ENCODE peak calls at places on chromosomes 4 and X, in four cellular contexts. O, I, X and A are unnamed samples.

GRCh38 chr4:1583051-1583785 is 100.9 kb downstream of the FAM53A start:
- DNase-seq in X (no peak), O (no peak), I (no peak), A (no peak)

GRCh38 chr4:891747-892146 is 40.4 kb downstream of the GAK start:
- DNase-seq in X (peak; percentile 18), O (no peak), I (no peak), A (no peak)

GRCh38 chrX:71111851-71112468 is 583 bp upstream of the IL2RG start:
- DNase-seq in I (peak; percentile 26), O (no peak), X (no peak), A (peak; percentile 33)

GRCh38 chr4:156718226-156718625 is 253.4 kb downstream of the PDGFC start:
- DNase-seq in X (no peak), I (no peak), O (no peak), A (no peak)

GRCh38 chr4:88964450-88964849 is 92.5 kb downstream of the FAM13A start:
- DNase-seq in X (no peak), O (no peak), I (no peak), A (no peak)

GRCh38 chr4:156419080-156419638 is 465.5 kb upstream of the CTSO start:
- DNase-seq in I (no peak), O (no peak), X (no peak), A (no peak)

GRCh38 chrX:22634081-22634480 is 361.4 kb downstream of the CBLL2 start:
- DNase-seq in O (no peak), I (no peak), X (no peak), A (no peak)

GRCh38 chr4:145536044-145536443 is 54.4 kb downstream of the SMAD1 start:
- DNase-seq in X (no peak), I (no peak), O (no peak), A (no peak)

GRCh38 chr4:41362647-41363383 is 106.1 kb downstream of the UCHL1 start:
- DNase-seq in O (no peak), X (peak; percentile 88), I (no peak), A (no peak)

GRCh38 chrX:40755291-40756249 is 20.2 kb upstream of the MED14 start:
- DNase-seq in X (no peak), I (no peak), O (no peak), A (no peak)

GRCh38 chrX:38036471-38036870 is 30.1 kb downstream of the SYTL5 start:
- DNase-seq in O (no peak), X (no peak), I (no peak), A (no peak)

GRCh38 chr4:119103263-119103662 is 32.4 kb upstream of the MYOZ2 start:
- DNase-seq in X (no peak), O (no peak), I (peak; percentile 35), A (no peak)

GRCh38 chrX:103628386-103629290 is at the start of gene TCEAL1:
- DNase-seq in X (no peak), I (no peak), O (peak; percentile 1), A (no peak)

GRCh38 chr4:77636902-77637301 is 31.3 kb downstream of the CXCL13 start:
- DNase-seq in X (no peak), O (no peak), I (no peak), A (no peak)

GRCh38 chrX:43450355-43450754 is 205.7 kb upstream of the MAOA start:
- DNase-seq in O (no peak), I (no peak), X (peak; percentile 54), A (no peak)

GRCh38 chrX:12961191-12961718 is 13.7 kb upstream of the TMSB4X start:
- DNase-seq in O (no peak), I (no peak), X (no peak), A (no peak)

GRCh38 chr4:56727150-56727549 is 46.1 kb upstream of the HOPX start:
- DNase-seq in I (no peak), O (no peak), X (no peak), A (no peak)

GRCh38 chrX:101397779-101398178 is 7.0 kb downstream of the RPL36A start:
- DNase-seq in X (no peak), I (no peak), O (no peak), A (no peak)

GRCh38 chr4:153683763-153684181 is 308 bp upstream of the TLR2 start:
- DNase-seq in I (no peak), X (no peak), O (no peak), A (no peak)

GRCh38 chrX:102835504-102836146 is 101.4 kb upstream of the RAB40AL start:
- DNase-seq in I (no peak), O (no peak), X (no peak), A (no peak)

GRCh38 chrX:7074908-7075204 is 72.7 kb upstream of the STS start:
- DNase-seq in I (no peak), O (no peak), X (no peak), A (no peak)

GRCh38 chrX:112698946-112699345 is 19.2 kb upstream of the LHFPL1 start:
- DNase-seq in O (no peak), I (no peak), X (no peak), A (no peak)

GRCh38 chr4:17865866-17866363 is 55.1 kb downstream of the NCAPG start:
- DNase-seq in O (no peak), X (no peak), I (no peak), A (no peak)

GRCh38 chr4:73606465-73606974 is 13.7 kb downstream of the RASSF6 start:
- DNase-seq in O (no peak), X (no peak), I (no peak), A (no peak)

GRCh38 chr4:110510282-110510681 is 34.3 kb downstream of the ENPEP start:
- DNase-seq in X (no peak), O (no peak), I (no peak), A (no peak)

GRCh38 chrX:24149346-24150050 is at the start of gene ZFX:
- DNase-seq in I (no peak), X (no peak), O (peak; percentile 47), A (peak; percentile 63)

GRCh38 chr4:83362492-83363329 is 28.1 kb upstream of the HPSE start:
- DNase-seq in X (no peak), I (no peak), O (no peak), A (no peak)

GRCh38 chr4:147480891-147481576 is at the start of gene EDNRA:
- DNase-seq in O (no peak), I (no peak), X (peak; percentile 6), A (no peak)

GRCh38 chr4:84177831-84178230 is 321.3 kb downstream of the NKX6-1 start:
- DNase-seq in I (no peak), X (no peak), O (no peak), A (no peak)

GRCh38 chrX:74421181-74422028 is at the start of gene SLC16A2:
- DNase-seq in X (peak; percentile 55), I (no peak), O (peak; percentile 3), A (no peak)

GRCh38 chr4:2042207-2042946 is 16.8 kb upstream of the NAT8L start:
- DNase-seq in O (peak; percentile 16), I (no peak), X (no peak), A (no peak)

GRCh38 chr4:182881928-182882327 is 35.3 kb downstream of the DCTD start:
- DNase-seq in I (no peak), X (no peak), O (no peak), A (no peak)

GRCh38 chrX:47311857-47312774 is 58.3 kb upstream of the ZNF157 start:
- DNase-seq in I (no peak), X (no peak), O (peak; percentile 20), A (peak; percentile 12)

GRCh38 chrX:130810561-130810960 is 92.4 kb downstream of the ENOX2 start:
- DNase-seq in X (no peak), O (no peak), I (no peak), A (no peak)

GRCh38 chr4:165971941-165972340 is 98.9 kb downstream of the TLL1 start:
- DNase-seq in X (no peak), O (no peak), I (no peak), A (no peak)

GRCh38 chr4:27048350-27049100 is 187.9 kb downstream of the STIM2 start:
- DNase-seq in O (no peak), X (no peak), I (peak; percentile 17), A (no peak)

GRCh38 chr4:121113680-121114079 is 41.3 kb upstream of the NDNF start:
- DNase-seq in X (no peak), O (no peak), I (no peak), A (no peak)

GRCh38 chr4:165294907-165295306 is 32.6 kb upstream of the MSMO1 start:
- DNase-seq in I (no peak), X (no peak), O (no peak), A (peak; percentile 15)

GRCh38 chr4:18319456-18319855 is 297.9 kb upstream of the LCORL start:
- DNase-seq in I (no peak), X (no peak), O (no peak), A (no peak)